ENCODE peak calls at places on chromosomes 4 and X, in four cellular contexts. Y is left lung, H is OCI-LY7, L is neural progenitor cell. V is an unnamed sample.

GRCh38 chr4:87363552-87363951 is 27.4 kb downstream of the HSD17B11 start:
- DNase-seq in Y (no peak), H (no peak), L (no peak), V (no peak)

GRCh38 chrX:97898798-97899197 is 1015.1 kb downstream of the RPA4 start:
- DNase-seq in Y (no peak), H (no peak), L (no peak), V (no peak)

GRCh38 chrX:54181196-54181953 is 1.7 kb downstream of the FAM120C start:
- DNase-seq in Y (no peak), H (no peak), L (no peak), V (no peak)

GRCh38 chrX:19177710-19178109 is 55.4 kb upstream of the ADGRG2 start:
- DNase-seq in Y (no peak), H (no peak), L (no peak), V (no peak)

GRCh38 chrX:74225111-74225510 is 78.9 kb upstream of the ZCCHC13 start:
- DNase-seq in Y (no peak), H (no peak), L (no peak), V (no peak)

GRCh38 chrX:102115748-102116147 is 9.7 kb upstream of the TCEAL2 start:
- DNase-seq in Y (no peak), H (no peak), L (no peak), V (no peak)

GRCh38 chr4:147749811-147750321 is 18.0 kb downstream of the ARHGAP10 start:
- DNase-seq in Y (no peak), H (no peak), L (peak; percentile 38), V (no peak)

GRCh38 chr4:147526272-147526654 is 45.4 kb downstream of the EDNRA start:
- DNase-seq in Y (no peak), H (peak; percentile 1), L (peak; percentile 33), V (no peak)

GRCh38 chrX:24676403-24677024 is 17.2 kb upstream of the POLA1 start:
- DNase-seq in Y (no peak), H (peak; percentile 37), L (peak; percentile 54), V (no peak)

GRCh38 chr4:25795091-25795490 is 67.7 kb downstream of the SEL1L3 start:
- DNase-seq in Y (no peak), H (no peak), L (no peak), V (no peak)

GRCh38 chr4:13248621-13249298 is 235.4 kb downstream of the RAB28 start:
- DNase-seq in Y (no peak), H (no peak), L (peak; percentile 32), V (no peak)

GRCh38 chr4:6574747-6575502 is at the start of gene MAN2B2:
- DNase-seq in Y (peak; percentile 88), H (peak; percentile 85), L (peak; percentile 94), V (peak; percentile 92)

GRCh38 chr4:30511751-30512150 is 208.4 kb upstream of the PCDH7 start:
- DNase-seq in Y (no peak), H (no peak), L (peak; percentile 68), V (no peak)

GRCh38 chr4:6502747-6503465 is 30.5 kb upstream of the PPP2R2C start:
- DNase-seq in Y (no peak), H (no peak), L (no peak), V (no peak)

GRCh38 chrX:154486396-154487207 is at the start of gene UBL4A:
- DNase-seq in Y (peak; percentile 71), H (peak; percentile 62), L (peak; percentile 61), V (peak; percentile 83)

GRCh38 chrX:46704767-46705386 is 54.0 kb downstream of the SLC9A7 start:
- DNase-seq in Y (no peak), H (no peak), L (no peak), V (no peak)

GRCh38 chr4:108454227-108454626 is 166.1 kb upstream of the RPL34 start:
- DNase-seq in Y (no peak), H (no peak), L (no peak), V (no peak)

GRCh38 chr4:124591646-124592045 is 120.9 kb downstream of the ANKRD50 start:
- DNase-seq in Y (no peak), H (no peak), L (no peak), V (no peak)

GRCh38 chr4:98626350-98626749 is 32.1 kb downstream of the TSPAN5 start:
- DNase-seq in Y (peak; percentile 61), H (no peak), L (no peak), V (no peak)

GRCh38 chr4:2843909-2844584 is 403 bp downstream of the ADD1 start:
- DNase-seq in Y (no peak), H (peak; percentile 48), L (peak; percentile 83), V (peak; percentile 77)

GRCh38 chr4:141705747-141706377 is 69.5 kb downstream of the IL15 start:
- DNase-seq in Y (no peak), H (no peak), L (no peak), V (no peak)

GRCh38 chr4:59537231-59537886 is 1662.8 kb upstream of the ADGRL3 start:
- DNase-seq in Y (no peak), H (no peak), L (no peak), V (no peak)

GRCh38 chrX:31609130-31609529 is 537.3 kb upstream of the FTHL17 start:
- DNase-seq in Y (no peak), H (no peak), L (no peak), V (no peak)

GRCh38 chr4:600850-601515 is 24.4 kb upstream of the PDE6B start:
- DNase-seq in Y (no peak), H (no peak), L (no peak), V (no peak)

GRCh38 chrX:154546354-154547244 is at the start of gene G6PD:
- DNase-seq in Y (no peak), H (peak; percentile 87), L (peak; percentile 87), V (peak; percentile 79)

GRCh38 chrX:155997436-155997835 is at the start of gene IL9R:
- DNase-seq in Y (no peak), H (no peak), L (no peak), V (no peak)

GRCh38 chr4:99655315-99656081 is 2.1 kb downstream of the C4orf54 start:
- DNase-seq in Y (peak; percentile 36), H (no peak), L (no peak), V (no peak)

GRCh38 chr4:43089730-43090129 is 197.2 kb downstream of the GRXCR1 start:
- DNase-seq in Y (no peak), H (no peak), L (no peak), V (no peak)

GRCh38 chr4:180571516-180571915 is 1671.7 kb upstream of the TENM3 start:
- DNase-seq in Y (no peak), H (no peak), L (no peak), V (no peak)

GRCh38 chrX:85992811-85993229 is 54.5 kb downstream of the CHM start:
- DNase-seq in Y (no peak), H (no peak), L (no peak), V (no peak)

GRCh38 chrX:7334253-7334935 is 186.4 kb upstream of the PUDP start:
- DNase-seq in Y (no peak), H (no peak), L (no peak), V (no peak)

GRCh38 chr4:17702666-17703065 is 78.8 kb downstream of the FAM184B start:
- DNase-seq in Y (no peak), H (no peak), L (no peak), V (no peak)

GRCh38 chr4:182695842-182696241 is 221.3 kb downstream of the DCTD start:
- DNase-seq in Y (no peak), H (no peak), L (no peak), V (no peak)

GRCh38 chr4:53601251-53601764 is 10.0 kb upstream of the LNX1 start:
- DNase-seq in Y (no peak), H (peak; percentile 56), L (peak; percentile 66), V (no peak)

GRCh38 chr4:6469898-6470501 is 2.4 kb downstream of the PPP2R2C start:
- DNase-seq in Y (no peak), H (no peak), L (no peak), V (no peak)

GRCh38 chr4:55543858-55544257 is 2.9 kb downstream of the CLOCK start:
- DNase-seq in Y (no peak), H (peak; percentile 12), L (no peak), V (no peak)
- TF ChIP-seq CTCF in Y (no peak), H (peak; percentile 59), L (peak; percentile 37), V (no peak)

GRCh38 chr4:1763070-1763549 is 30.0 kb upstream of the FGFR3 start:
- DNase-seq in Y (no peak), H (no peak), L (no peak), V (no peak)

GRCh38 chr4:1765409-1766335 is 27.4 kb upstream of the FGFR3 start:
- DNase-seq in Y (no peak), H (no peak), L (peak; percentile 41), V (no peak)

GRCh38 chr4:1766336-1767057 is 26.6 kb upstream of the FGFR3 start:
- DNase-seq in Y (no peak), H (no peak), L (peak; percentile 74), V (no peak)

GRCh38 chr4:1763550-1764080 is 29.5 kb upstream of the FGFR3 start:
- DNase-seq in Y (no peak), H (peak; percentile 36), L (peak; percentile 39), V (no peak)

DNA sequence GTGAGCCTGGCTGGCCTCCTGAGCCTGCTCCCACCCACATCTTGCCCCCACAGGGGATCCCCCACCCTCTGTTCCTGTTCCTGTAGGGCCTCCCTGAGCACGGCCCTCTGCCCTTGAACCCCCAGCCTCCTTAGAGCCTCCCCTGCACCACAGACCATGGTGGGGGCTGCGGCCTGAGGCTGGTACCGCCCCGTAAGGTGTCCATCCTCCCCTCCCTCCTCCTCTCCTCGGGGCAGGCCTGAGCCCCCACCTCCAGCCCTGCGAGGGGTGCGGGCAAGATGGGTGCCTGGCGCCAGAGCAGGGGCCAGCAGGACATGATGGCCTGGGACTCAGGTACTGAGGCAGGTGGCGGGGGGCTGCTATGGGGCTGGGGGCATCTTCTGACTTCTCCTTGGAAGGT is 28.4 kb upstream of the FGFR3 start:
- DNase-seq in Y (no peak), H (no peak), L (no peak), V (no peak)
- H3K4me1 ChIP-seq in Y (peaks cover 38% of the 10 kb centered on the region), H (peaks cover 5% of the 10 kb centered on the region), L (peaks cover 52% of the 10 kb centered on the region), V (peaks cover 44% of the 10 kb centered on the region)

DNA sequence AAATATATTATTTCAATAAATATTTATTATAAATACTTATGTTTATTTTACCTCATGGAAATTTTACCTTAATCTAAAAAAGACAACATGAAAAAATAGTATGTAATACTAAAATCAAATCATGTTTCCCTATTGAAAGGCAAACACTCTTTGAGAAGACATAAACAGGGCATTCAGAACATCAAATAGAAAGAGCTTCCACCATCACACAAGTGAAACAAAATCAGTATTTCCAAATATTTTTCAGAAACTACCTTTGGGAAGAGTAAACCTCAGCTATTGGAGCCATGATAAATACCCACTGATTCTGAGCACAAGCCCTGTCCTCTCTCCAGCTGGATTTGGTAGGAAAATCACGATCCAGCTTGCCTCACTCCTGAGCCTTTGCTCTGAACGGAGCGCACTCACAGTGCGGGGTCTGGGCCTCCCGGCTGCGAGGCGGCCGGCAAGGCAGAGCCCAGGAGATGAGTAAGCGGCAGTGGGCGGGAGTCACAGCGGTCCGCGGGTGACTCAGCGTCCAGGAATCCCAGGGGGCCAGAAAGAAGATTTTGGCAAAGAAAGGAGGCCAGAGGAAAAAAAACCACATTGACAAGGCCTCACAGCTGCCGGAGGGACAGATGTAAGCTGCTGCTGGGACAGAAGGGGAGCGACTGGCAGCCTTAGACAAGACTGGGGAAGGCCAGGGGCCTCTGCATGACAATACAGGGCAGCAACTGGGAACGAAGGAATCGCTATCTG is 14.7 kb upstream of the ANXA5 start:
- DNase-seq in Y (peak; percentile 84), H (no peak), L (peak; percentile 92), V (peak; percentile 76)
- H3K27ac ChIP-seq in Y (peak overlapping the region; percentile 55), H (no peak overlapping the region), L (peak overlapping the region; percentile 82), V (peak overlapping the region; percentile 58)

GRCh38 chr4:7703669-7704068 is 236.0 kb downstream of the AFAP1 start:
- DNase-seq in Y (no peak), H (no peak), L (no peak), V (no peak)
- TF ChIP-seq CTCF in Y (no peak), H (no peak), L (no peak), V (no peak)

V was measured in lower lobe of right lung.